ENCODE peak calls at places on chromosomes 1 and 21, in six cellular contexts. N, L, S, U, H and T are unnamed samples. For H3K9me3 and H3K27me3, the result is how much of the 10 kb centered on the place peaks cover.

GRCh38 chr1:214321686-214322453 is 40.9 kb downstream of the SMYD2 start:
- DNase-seq in N (no peak), L (no peak), S (no peak), U (no peak), H (no peak), T (no peak)

GRCh38 chr1:48560577-48560976 is 88.6 kb upstream of the SPATA6 start:
- DNase-seq in N (no peak), L (no peak), S (no peak), U (no peak), H (no peak), T (no peak)

GRCh38 chr1:6440198-6441126 is 15.9 kb downstream of the ESPN start:
- DNase-seq in N (no peak), L (peak), S (no peak), U (peak), H (peak), T (peak)

GRCh38 chr1:153566414-153567371 is 1.0 kb upstream of the S100A2 start:
- DNase-seq in N (peak), L (peak), S (peak), U (peak), H (peak), T (peak)

GRCh38 chr1:197965132-197965707 is 48.0 kb downstream of the LHX9 start:
- DNase-seq in N (no peak), L (no peak), S (no peak), U (no peak), H (peak), T (no peak)

GRCh38 chr1:91731815-91732214 is 154.1 kb downstream of the TGFBR3 start:
- DNase-seq in N (peak), L (peak), S (no peak), U (peak), H (peak), T (peak)

GRCh38 chr1:153929981-153930948 is 7.5 kb upstream of the GATAD2B start:
- DNase-seq in N (no peak), L (no peak), S (no peak), U (no peak), H (no peak), T (no peak)

GRCh38 chr1:20076695-20077461 is 6.9 kb downstream of the PLA2G5 start:
- DNase-seq in N (no peak), L (peak), S (no peak), U (no peak), H (no peak), T (no peak)

GRCh38 chr1:210709694-210710093 is 381.0 kb downstream of the HHAT start:
- DNase-seq in N (no peak), L (peak), S (no peak), U (no peak), H (peak), T (no peak)

GRCh38 chr1:28510350-28511223 is 4.7 kb downstream of the RCC1 start:
- DNase-seq in N (no peak), L (peak), S (no peak), U (no peak), H (peak), T (peak)

GRCh38 chr1:99560192-99561040 is 85.5 kb upstream of the PALMD start:
- DNase-seq in N (no peak), L (no peak), S (no peak), U (no peak), H (no peak), T (no peak)

GRCh38 chr21:15468368-15468767 is 261.4 kb upstream of the USP25 start:
- DNase-seq in N (no peak), L (no peak), S (no peak), U (no peak), H (no peak), T (no peak)

GRCh38 chr1:227767401-227768396 is 32.5 kb downstream of the SNAP47 start:
- DNase-seq in N (no peak), L (no peak), S (no peak), U (no peak), H (no peak), T (no peak)

GRCh38 chr1:226643167-226643566 is 94.6 kb downstream of the STUM start:
- DNase-seq in N (no peak), L (peak), S (no peak), U (no peak), H (peak), T (peak)

GRCh38 chr1:226645279-226645976 is 93.7 kb downstream of the ITPKB start:
- DNase-seq in N (no peak), L (no peak), S (no peak), U (no peak), H (no peak), T (no peak)

GRCh38 chr1:226643701-226644540 is 95.2 kb downstream of the ITPKB start:
- DNase-seq in N (no peak), L (no peak), S (no peak), U (no peak), H (no peak), T (no peak)

GRCh38 chr1:226646026-226646869 is 92.8 kb downstream of the ITPKB start:
- DNase-seq in N (no peak), L (no peak), S (no peak), U (no peak), H (no peak), T (no peak)

DNA sequence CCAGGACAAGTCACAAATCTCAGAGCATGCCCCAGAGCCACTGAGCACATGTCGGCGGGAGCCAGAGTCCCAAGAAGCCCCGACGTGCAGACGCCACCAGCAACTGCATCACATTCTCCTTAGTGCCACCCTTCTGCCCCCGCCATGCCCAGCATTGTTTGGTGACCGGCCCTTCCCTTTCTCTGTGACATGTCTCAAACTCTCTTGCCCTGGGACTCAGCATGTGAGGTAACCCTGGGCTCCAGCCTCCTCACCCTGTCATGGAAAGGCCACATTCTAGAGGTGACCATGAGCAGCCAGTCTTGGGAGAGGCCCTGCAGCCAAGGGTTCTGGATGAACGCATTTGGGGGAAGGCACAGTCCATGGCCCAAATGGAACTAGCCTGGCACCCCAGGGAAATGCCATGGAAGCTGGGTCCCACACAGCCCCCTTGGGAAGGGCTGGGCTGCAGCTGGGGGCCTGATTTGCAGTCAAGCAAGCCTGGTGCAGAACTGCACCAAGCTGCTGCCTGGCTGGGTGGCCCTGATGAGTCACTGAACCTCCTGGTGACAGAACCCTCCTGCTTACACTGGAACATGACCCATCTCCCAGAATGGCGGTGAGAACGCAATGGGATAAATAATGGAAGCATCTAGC is 94.4 kb downstream of the ITPKB start:
- DNase-seq in N (no peak), L (no peak), S (no peak), U (no peak), H (no peak), T (no peak)
- H3K4me3 ChIP-seq in N (no peak), L (no peak), S (no peak), U (no peak), H (no peak), T (no peak)

DNA sequence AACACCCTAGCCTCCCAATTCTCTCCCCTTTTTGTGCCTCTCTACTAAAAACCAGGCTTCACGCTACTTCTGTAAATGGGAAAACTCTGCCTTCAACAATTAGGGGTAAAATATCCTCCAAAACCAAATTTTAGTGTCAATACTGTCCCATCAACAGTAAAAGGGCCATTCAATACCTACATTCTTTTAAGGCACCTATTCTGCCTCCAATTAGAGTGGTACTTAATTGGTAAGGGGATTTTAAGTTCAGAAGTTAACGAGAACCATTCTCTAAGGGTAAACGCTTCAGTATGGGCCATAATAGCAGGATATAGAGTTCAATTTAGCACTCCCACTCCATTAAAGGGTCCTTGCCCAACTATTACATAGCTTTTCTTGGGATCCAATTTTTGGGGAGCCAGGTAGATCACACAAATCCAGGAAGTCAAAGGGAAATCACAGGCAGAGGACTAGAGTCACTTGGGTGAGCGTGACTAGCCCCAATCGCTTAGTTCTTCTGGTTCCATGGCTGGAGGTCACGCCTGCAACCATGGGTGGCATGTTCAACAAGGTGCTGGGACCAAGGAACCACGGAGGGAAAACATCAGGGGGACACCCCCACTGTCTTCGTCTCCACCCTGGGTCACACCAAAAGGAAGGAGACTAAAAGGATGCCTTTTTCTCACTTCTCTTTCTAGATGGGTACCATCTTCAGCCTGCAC is 20.1 kb upstream of the BSDC1 start:
- DNase-seq in N (no peak), L (no peak), S (no peak), U (no peak), H (no peak), T (no peak)
- H3K9me3 ChIP-seq in N (under half), L (under half), S (under half), U (under half), H (under half), T (under half)

GRCh38 chr1:151547900-151548230 is 7.8 kb downstream of the TUFT1 start:
- DNase-seq in N (no peak), L (no peak), S (no peak), U (no peak), H (no peak), T (no peak)

GRCh38 chr1:151545542-151545941 is 5.4 kb downstream of the TUFT1 start:
- DNase-seq in N (no peak), L (no peak), S (no peak), U (no peak), H (peak), T (no peak)

GRCh38 chr1:151549199-151549598 is 9.1 kb downstream of the TUFT1 start:
- DNase-seq in N (no peak), L (no peak), S (no peak), U (no peak), H (peak), T (no peak)

GRCh38 chr1:151546006-151546925 is 6.2 kb downstream of the TUFT1 start:
- DNase-seq in N (no peak), L (no peak), S (no peak), U (no peak), H (no peak), T (no peak)

DNA sequence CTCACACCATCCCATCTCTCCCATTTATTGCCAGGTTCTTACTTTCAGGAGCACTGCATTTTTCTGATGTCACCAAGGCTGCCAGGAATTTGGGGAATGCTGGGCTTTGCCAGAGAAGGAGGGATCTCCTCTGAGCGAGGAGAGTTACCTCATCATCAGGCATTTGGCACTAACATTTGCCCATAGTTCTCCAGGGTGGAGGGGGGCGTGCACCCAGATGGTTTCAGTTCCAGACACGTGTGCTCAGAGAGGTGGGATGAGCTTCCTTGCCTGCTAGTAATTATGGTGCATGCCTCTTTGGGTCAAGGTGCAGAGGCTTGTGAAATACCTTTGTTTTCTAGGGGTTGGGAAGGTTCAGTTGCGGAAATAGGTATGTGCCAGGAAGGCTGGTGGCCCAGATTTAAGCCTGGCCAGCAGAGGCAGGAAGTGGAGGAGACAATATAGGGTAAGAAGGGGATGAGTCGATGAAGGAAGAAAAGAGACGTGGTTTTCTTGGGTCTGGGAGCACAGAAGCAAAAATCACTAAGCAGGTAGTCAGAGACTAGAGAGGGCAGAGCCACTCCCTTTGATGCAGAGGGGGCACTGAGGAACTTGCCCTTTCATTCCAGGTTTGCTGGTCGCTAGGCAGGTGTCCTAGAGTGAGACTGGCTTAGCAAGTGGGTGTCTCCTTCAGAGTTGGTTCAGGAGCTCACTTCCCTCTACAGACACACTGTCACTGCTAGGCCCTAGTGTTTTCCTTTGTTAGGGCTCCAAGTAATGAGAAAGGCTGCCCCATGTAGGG is 7.2 kb downstream of the TUFT1 start:
- DNase-seq in N (peak), L (peak), S (peak), U (no peak), H (peak), T (peak)
- H3K27me3 ChIP-seq in N (under half), L (under half), S (under half), U (under half), H (under half), T (under half)

GRCh38 chr21:45303111-45303615 is 15.5 kb upstream of the POFUT2 start:
- DNase-seq in N (no peak), L (no peak), S (no peak), U (no peak), H (no peak), T (no peak)
- H3K4me3 ChIP-seq in N (no peak), L (no peak), S (no peak), U (no peak), H (no peak), T (no peak)

GRCh38 chr1:183264132-183264531 is 78.1 kb downstream of the LAMC2 start:
- DNase-seq in N (no peak), L (no peak), S (no peak), U (no peak), H (no peak), T (no peak)
- H3K9me3 ChIP-seq in N (under half), L (under half), S (under half), U (under half), H (under half), T (under half)

GRCh38 chr21:36695671-36696389 is 3.1 kb upstream of the SIM2 start:
- DNase-seq in N (no peak), L (no peak), S (no peak), U (no peak), H (no peak), T (no peak)

GRCh38 chr21:36693144-36694040 is 5.5 kb upstream of the SIM2 start:
- DNase-seq in N (no peak), L (no peak), S (no peak), U (no peak), H (no peak), T (no peak)

GRCh38 chr21:36694041-36694515 is 4.8 kb upstream of the SIM2 start:
- DNase-seq in N (no peak), L (no peak), S (no peak), U (no peak), H (no peak), T (no peak)

GRCh38 chr21:36695283-36695634 is 3.7 kb upstream of the SIM2 start:
- DNase-seq in N (no peak), L (no peak), S (no peak), U (no peak), H (no peak), T (no peak)

DNA sequence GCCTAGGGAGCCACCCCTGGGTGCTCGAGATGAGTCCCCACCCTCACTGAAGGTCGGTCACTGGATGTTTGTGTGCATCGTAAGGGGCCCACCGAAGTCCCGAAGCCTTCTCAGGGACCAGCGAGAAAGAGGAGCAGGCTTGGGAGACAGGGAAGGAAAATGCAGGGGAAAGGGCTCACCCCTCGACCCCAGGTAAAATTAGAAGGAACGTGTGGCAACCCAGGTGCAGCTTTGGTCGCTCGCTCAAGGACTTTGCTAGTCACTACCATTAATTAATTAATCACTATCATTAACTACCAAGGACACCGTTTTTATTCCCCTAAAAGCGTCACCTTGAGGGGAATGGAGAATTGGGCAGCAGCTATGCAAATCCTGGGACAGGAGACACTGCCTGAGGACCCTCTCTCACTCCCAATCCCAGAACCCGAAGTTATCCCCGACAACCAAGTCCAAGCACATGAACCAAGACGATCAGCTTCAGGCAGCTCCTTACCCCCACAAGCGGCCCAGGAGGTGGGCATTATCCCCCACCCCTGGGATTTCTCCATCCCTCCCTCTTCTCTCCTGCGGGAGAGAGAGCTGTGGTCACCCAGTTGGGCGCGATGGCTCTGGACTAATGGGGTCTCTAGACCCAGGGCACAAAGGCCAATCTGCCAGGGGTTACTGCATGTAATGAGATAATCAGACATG is 4.2 kb upstream of the SIM2 start:
- DNase-seq in N (no peak), L (no peak), S (no peak), U (no peak), H (no peak), T (no peak)
- H3K27me3 ChIP-seq in N (half or more), L (half or more), S (half or more), U (half or more), H (half or more), T (under half)

DNA sequence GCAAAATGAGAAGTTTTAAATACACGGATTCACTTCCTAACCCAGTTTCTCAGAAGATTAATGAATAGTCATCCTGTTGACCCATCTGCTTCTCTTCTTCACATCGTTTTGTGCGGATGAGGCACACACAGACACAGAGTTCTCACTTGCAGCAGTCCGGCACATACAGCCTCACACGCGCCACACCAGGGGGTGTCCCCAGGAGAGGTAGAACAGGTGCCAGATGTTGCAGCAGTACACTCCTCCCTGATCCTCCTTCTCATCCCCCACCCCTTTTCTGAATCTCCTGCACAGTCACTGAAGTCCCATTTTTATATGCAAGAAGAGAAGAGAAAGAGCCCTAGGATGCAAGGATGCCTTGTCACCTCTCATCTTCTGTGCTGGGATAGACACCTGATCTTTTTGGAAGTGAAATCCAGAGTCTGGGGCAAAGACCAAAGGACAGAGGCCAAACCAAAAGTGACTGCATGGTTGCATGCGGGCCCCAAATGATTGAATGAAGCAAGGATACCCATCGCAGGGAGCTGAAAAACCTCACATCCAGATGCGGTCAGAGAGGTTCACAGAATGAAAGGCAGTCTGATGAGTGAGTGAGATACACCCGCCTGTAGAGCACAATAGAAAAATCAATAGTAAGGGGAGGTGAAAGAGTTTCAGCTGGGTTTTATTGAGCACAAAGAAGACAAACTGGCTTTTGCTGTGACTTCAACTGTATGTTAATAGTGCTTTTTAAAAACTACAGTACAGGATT is 28.8 kb downstream of the PBX1 start:
- DNase-seq in N (no peak), L (no peak), S (no peak), U (no peak), H (no peak), T (no peak)
- H3K4me3 ChIP-seq in N (no peak), L (no peak), S (no peak), U (no peak), H (peak), T (no peak)

GRCh38 chr1:237229333-237229732 is 187.3 kb downstream of the RYR2 start:
- DNase-seq in N (no peak), L (no peak), S (no peak), U (no peak), H (no peak), T (no peak)

GRCh38 chr1:237228421-237228820 is 186.4 kb downstream of the RYR2 start:
- DNase-seq in N (no peak), L (no peak), S (no peak), U (no peak), H (no peak), T (no peak)

GRCh38 chr1:237227507-237227906 is 185.5 kb downstream of the RYR2 start:
- DNase-seq in N (no peak), L (no peak), S (no peak), U (no peak), H (no peak), T (no peak)

GRCh38 chr1:237235080-237235479 is 193.1 kb downstream of the RYR2 start:
- DNase-seq in N (no peak), L (no peak), S (peak), U (no peak), H (no peak), T (no peak)

DNA sequence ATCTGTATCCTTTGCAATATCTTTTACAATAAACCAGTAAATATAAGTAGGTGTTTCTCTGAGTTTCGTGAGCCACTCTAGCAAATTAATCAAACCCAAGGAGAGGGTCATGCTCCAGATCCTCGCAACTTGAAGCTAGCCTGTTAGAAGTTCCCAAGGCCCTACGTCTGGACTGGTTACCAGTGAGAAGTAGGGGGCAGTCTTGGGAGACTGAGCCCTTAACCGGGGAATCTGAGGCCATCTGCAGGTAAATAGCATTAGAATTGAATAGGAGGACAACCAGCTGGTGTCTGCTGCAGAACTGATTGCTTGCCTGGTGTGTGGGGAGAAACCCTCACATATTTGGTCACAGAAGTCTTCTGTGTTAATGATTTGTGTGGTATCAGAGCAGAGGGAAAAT is 190.5 kb downstream of the RYR2 start:
- DNase-seq in N (no peak), L (no peak), S (no peak), U (no peak), H (no peak), T (no peak)
- H3K9me3 ChIP-seq in N (under half), L (under half), S (under half), U (under half), H (under half), T (under half)

GRCh38 chr1:3273447-3273846 is 181.0 kb upstream of the ARHGEF16 start:
- DNase-seq in N (no peak), L (no peak), S (no peak), U (no peak), H (no peak), T (no peak)
- H3K27me3 ChIP-seq in N (under half), L (under half), S (under half), U (under half), H (under half), T (under half)